ENCODE peak calls at places on chromosomes 3 and 15, in four cellular contexts. P, Y, W and A are unnamed samples.

GRCh38 chr3:8450618-8451017 is 51.0 kb upstream of the LMCD1 start:
- DNase-seq in P (no peak), Y (no peak), W (no peak), A (no peak)

GRCh38 chr3:81045976-81046375 is 715.5 kb downstream of the GBE1 start:
- DNase-seq in P (no peak), Y (no peak), W (no peak), A (no peak)

GRCh38 chr3:71395927-71396695 is 187.4 kb downstream of the FOXP1 start:
- DNase-seq in P (no peak), Y (no peak), W (no peak), A (no peak)

GRCh38 chr3:70736009-70736408 is 423.6 kb upstream of the MDFIC2 start:
- DNase-seq in P (no peak), Y (no peak), W (no peak), A (no peak)

GRCh38 chr15:42036112-42036905 is 15.5 kb upstream of the PLA2G4E start:
- DNase-seq in P (no peak), Y (no peak), W (no peak), A (no peak)

GRCh38 chr15:42220216-42220615 is 12.1 kb upstream of the VPS39 start:
- DNase-seq in P (no peak), Y (no peak), W (no peak), A (no peak)

GRCh38 chr3:66554178-66554577 is 53.4 kb upstream of the LRIG1 start:
- DNase-seq in P (no peak), Y (no peak), W (no peak), A (no peak)

GRCh38 chr3:9193633-9194032 is 55.8 kb downstream of the SRGAP3 start:
- DNase-seq in P (no peak), Y (no peak), W (no peak), A (no peak)

GRCh38 chr3:178043084-178043483 is 493.2 kb upstream of the KCNMB2 start:
- DNase-seq in P (no peak), Y (no peak), W (no peak), A (no peak)

GRCh38 chr15:39530446-39531342 is 50.2 kb upstream of the THBS1 start:
- DNase-seq in P (no peak), Y (no peak), W (no peak), A (no peak)

GRCh38 chr15:31486506-31486905 is 159.9 kb downstream of the KLF13 start:
- DNase-seq in P (no peak), Y (no peak), W (no peak), A (no peak)

GRCh38 chr15:101664303-101664913 is 12.2 kb upstream of the TM2D3 start:
- DNase-seq in P (no peak), Y (no peak), W (no peak), A (no peak)

GRCh38 chr3:43473228-43473627 is 148.6 kb downstream of the ANO10 start:
- DNase-seq in P (no peak), Y (no peak), W (no peak), A (no peak)

GRCh38 chr15:62895905-62896316 is 146.6 kb upstream of the TPM1 start:
- DNase-seq in P (no peak), Y (no peak), W (no peak), A (peak; percentile 23)

GRCh38 chr15:57758556-57758955 is 52.0 kb downstream of the POLR2M start:
- DNase-seq in P (no peak), Y (no peak), W (no peak), A (no peak)

GRCh38 chr3:56428667-56429066 is 39.6 kb downstream of the ERC2 start:
- DNase-seq in P (no peak), Y (no peak), W (no peak), A (no peak)

GRCh38 chr15:26891448-26891881 is 24.6 kb downstream of the GABRA5 start:
- DNase-seq in P (no peak), Y (no peak), W (peak; percentile 47), A (peak; percentile 37)

GRCh38 chr15:26892678-26893077 is 25.8 kb downstream of the GABRA5 start:
- DNase-seq in P (no peak), Y (no peak), W (no peak), A (no peak)

GRCh38 chr15:26890988-26891387 is 24.1 kb downstream of the GABRA5 start:
- DNase-seq in P (no peak), Y (no peak), W (no peak), A (no peak)

GRCh38 chr15:26893351-26894065 is 26.6 kb downstream of the GABRA5 start:
- DNase-seq in P (no peak), Y (no peak), W (no peak), A (no peak)

DNA sequence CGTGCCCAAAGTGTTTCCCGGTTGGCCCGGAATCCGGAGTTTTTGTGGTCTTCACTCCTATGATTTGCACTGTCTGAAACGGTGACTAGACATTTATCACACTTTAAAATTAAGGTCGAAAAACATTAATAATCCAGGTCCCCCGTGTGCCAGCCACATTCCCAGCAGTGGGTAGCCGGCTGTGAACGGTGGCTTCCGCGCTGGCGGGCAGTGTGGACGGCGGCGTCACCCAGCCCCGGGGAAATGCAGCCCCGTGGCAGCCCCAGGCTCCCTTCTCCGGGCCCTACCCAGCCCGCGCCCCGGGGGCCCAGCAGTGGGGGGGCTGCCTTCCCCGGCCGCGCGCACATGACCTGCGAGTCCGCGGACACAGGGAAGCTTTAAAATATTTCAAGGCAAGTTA is 25.3 kb downstream of the GABRA5 start:
- DNase-seq in P (no peak), Y (no peak), W (no peak), A (no peak)
- TF ChIP-seq POLR2A in P (no peak), Y (no peak), W (no peak), A (no peak)

DNA sequence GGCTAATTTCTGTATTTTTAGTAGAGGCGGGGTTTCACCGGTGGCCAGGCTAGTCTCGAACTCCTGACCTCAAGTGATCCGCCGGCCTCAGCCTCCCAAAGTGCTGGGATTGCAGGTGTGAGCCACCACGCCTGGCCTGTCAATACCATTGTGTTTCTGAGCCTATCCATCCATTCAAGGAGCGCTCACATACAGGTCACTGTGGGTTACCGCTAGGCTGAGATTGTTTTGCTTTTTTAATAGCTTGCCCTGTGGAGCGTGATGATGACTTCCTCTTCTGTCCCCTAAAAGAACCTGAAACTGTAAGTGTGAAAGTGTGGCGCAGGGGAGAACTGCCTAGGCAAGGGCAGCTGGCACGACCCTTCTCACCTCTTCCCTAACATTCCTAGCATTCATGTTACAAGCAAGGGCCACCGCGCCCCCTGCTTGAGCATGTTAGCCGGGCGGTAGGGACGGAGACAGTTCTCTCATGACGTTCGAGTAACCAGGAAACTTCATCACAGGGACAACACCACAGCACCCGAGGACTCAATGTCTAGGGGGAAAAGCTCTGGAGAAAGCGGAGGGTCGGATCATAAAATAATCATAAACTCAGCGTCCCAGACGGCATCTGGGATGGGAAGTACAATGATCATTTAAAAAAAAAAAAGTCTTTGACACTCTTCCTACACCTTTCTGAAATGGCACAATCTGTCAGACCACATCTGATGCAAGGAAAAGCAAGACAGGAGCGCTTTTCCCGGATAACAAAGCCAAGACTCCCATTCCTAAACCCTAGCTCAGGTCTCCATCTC is 785 bp downstream of the LAMP3 start:
- DNase-seq in P (no peak), Y (no peak), W (no peak), A (no peak)
- TF ChIP-seq POLR2A in P (no peak), Y (no peak), W (no peak), A (no peak)

GRCh38 chr3:59367150-59367549 is 317.3 kb upstream of the CFAP20DC start:
- DNase-seq in P (no peak), Y (no peak), W (no peak), A (no peak)
- TF ChIP-seq POLR2A in P (no peak), Y (no peak), W (no peak), A (no peak)

GRCh38 chr15:77081971-77082370 is 11.1 kb upstream of the TSPAN3 start:
- DNase-seq in P (no peak), Y (no peak), W (no peak), A (no peak)

GRCh38 chr15:77087213-77087612 is 16.3 kb upstream of the TSPAN3 start:
- DNase-seq in P (no peak), Y (no peak), W (no peak), A (no peak)

GRCh38 chr15:77083381-77084160 is 12.7 kb upstream of the TSPAN3 start:
- DNase-seq in P (peak; percentile 88), Y (peak; percentile 80), W (peak; percentile 91), A (no peak)
- TF ChIP-seq POLR2A in P (no peak), Y (no peak), W (no peak), A (no peak)